ENCODE peak calls at places on chromosomes 6 and 20, in ten cellular contexts. P is activated CD8-positive, alpha-beta memory T cell treated with anti-CD3 and anti-CD28 coated beads for 24 hours; N is lower lobe of right lung; B is Peyer's patch; U is H7; C is NCI-H460; F is B cell; D is myocyte; G is MV-4-11; L is midbrain. M is an unnamed sample.

GRCh38 chr20:772806-773205 is 4.5 kb upstream of the SLC52A3 start:
- DNase-seq in P (no peak), N (no peak), B (no peak), U (no peak), C (no peak), F (no peak), D (peak), G (no peak), L (no peak), M (no peak)

GRCh38 chr20:53867741-53868351 is 202.5 kb downstream of the BCAS1 start:
- DNase-seq in P (no peak), N (no peak), B (no peak), U (no peak), C (no peak), F (no peak), D (no peak), G (no peak), L (no peak), M (no peak)

GRCh38 chr6:52108128-52108527 is 20.7 kb upstream of the PKHD1 start:
- DNase-seq in P (no peak), N (no peak), B (no peak), U (no peak), C (no peak), F (no peak), D (peak), G (no peak), L (no peak), M (no peak)

GRCh38 chr6:24980507-24981384 is 45.0 kb upstream of the RIPOR2 start:
- DNase-seq in P (no peak), N (no peak), B (no peak), U (no peak), C (no peak), F (no peak), D (no peak), G (no peak), L (no peak), M (no peak)

GRCh38 chr6:109381007-109381746 is 1.1 kb downstream of the CD164 start:
- DNase-seq in P (no peak), N (no peak), B (no peak), U (peak), C (no peak), F (no peak), D (no peak), G (peak), L (peak), M (no peak)

GRCh38 chr6:41932378-41932777 is 9.2 kb downstream of the CCND3 start:
- DNase-seq in P (no peak), N (no peak), B (no peak), U (no peak), C (no peak), F (no peak), D (no peak), G (no peak), L (no peak), M (no peak)

GRCh38 chr6:37630281-37630799 is 67.3 kb downstream of the MDGA1 start:
- DNase-seq in P (no peak), N (no peak), B (no peak), U (no peak), C (no peak), F (no peak), D (peak), G (peak), L (no peak), M (peak)

GRCh38 chr6:109079981-109080380 is 14.7 kb downstream of the SESN1 start:
- DNase-seq in P (no peak), N (no peak), B (no peak), U (no peak), C (no peak), F (no peak), D (peak), G (no peak), L (peak), M (peak)

GRCh38 chr6:27547157-27548075 is 74.5 kb upstream of the ZNF184 start:
- DNase-seq in P (peak), N (no peak), B (no peak), U (no peak), C (peak), F (no peak), D (peak), G (peak), L (no peak), M (no peak)

GRCh38 chr6:39137235-39137634 is 22.2 kb upstream of the SAYSD1 start:
- DNase-seq in P (no peak), N (no peak), B (no peak), U (no peak), C (peak), F (no peak), D (peak), G (peak), L (no peak), M (no peak)

GRCh38 chr6:127051571-127052260 is 66.8 kb upstream of the RSPO3 start:
- DNase-seq in P (no peak), N (no peak), B (no peak), U (no peak), C (no peak), F (no peak), D (peak), G (no peak), L (no peak), M (no peak)

GRCh38 chr6:147192278-147192911 is 11.8 kb upstream of the STXBP5 start:
- DNase-seq in P (no peak), N (no peak), B (no peak), U (no peak), C (no peak), F (no peak), D (no peak), G (no peak), L (no peak), M (no peak)

GRCh38 chr20:63434599-63435378 is 37.7 kb downstream of the KCNQ2 start:
- DNase-seq in P (peak), N (peak), B (no peak), U (peak), C (peak), F (peak), D (no peak), G (peak), L (peak), M (no peak)

GRCh38 chr20:58271596-58272460 is 37.7 kb upstream of the RAB22A start:
- DNase-seq in P (no peak), N (no peak), B (no peak), U (no peak), C (no peak), F (no peak), D (peak), G (no peak), L (no peak), M (no peak)

GRCh38 chr6:96649926-96650325 is 87.0 kb downstream of the FHL5 start:
- DNase-seq in P (no peak), N (no peak), B (no peak), U (no peak), C (no peak), F (no peak), D (no peak), G (no peak), L (no peak), M (no peak)

GRCh38 chr6:26103770-26104456 is 16.7 kb downstream of the HFE start:
- DNase-seq in P (peak), N (peak), B (peak), U (peak), C (peak), F (peak), D (peak), G (peak), L (peak), M (peak)

GRCh38 chr20:44411757-44412401 is 56.4 kb downstream of the HNF4A start:
- DNase-seq in P (no peak), N (no peak), B (no peak), U (no peak), C (no peak), F (no peak), D (no peak), G (no peak), L (no peak), M (peak)

GRCh38 chr6:105510746-105511145 is 107.9 kb upstream of the PREP start:
- DNase-seq in P (no peak), N (no peak), B (no peak), U (no peak), C (no peak), F (no peak), D (no peak), G (no peak), L (no peak), M (no peak)

GRCh38 chr20:39049148-39049547 is 87.0 kb downstream of the DHX35 start:
- DNase-seq in P (peak), N (no peak), B (no peak), U (no peak), C (no peak), F (no peak), D (no peak), G (no peak), L (no peak), M (no peak)

GRCh38 chr6:47061631-47062300 is 19.6 kb upstream of the ADGRF1 start:
- DNase-seq in P (no peak), N (no peak), B (no peak), U (no peak), C (no peak), F (no peak), D (peak), G (no peak), L (peak), M (peak)

GRCh38 chr6:52877786-52878185 is 31.7 kb downstream of the GSTA3 start:
- DNase-seq in P (no peak), N (no peak), B (no peak), U (no peak), C (no peak), F (no peak), D (no peak), G (no peak), L (no peak), M (no peak)

GRCh38 chr6:32086661-32087573 is 22.2 kb downstream of the TNXB start:
- DNase-seq in P (no peak), N (no peak), B (no peak), U (no peak), C (no peak), F (no peak), D (peak), G (peak), L (no peak), M (peak)

GRCh38 chr6:160355001-160355400 is 6.8 kb downstream of the SLC22A3 start:
- DNase-seq in P (no peak), N (no peak), B (no peak), U (no peak), C (no peak), F (no peak), D (no peak), G (no peak), L (no peak), M (no peak)